ENCODE peak calls at places on chromosomes 3 and 15, in nine cellular contexts. One of them, this sample, is unnamed.
A peak's percentile ranks its signal among the peaks of the same experiment; 100 is the strongest.

GRCh38 chr3:119297169-119297568 is 3.0 kb downstream of the ARHGAP31 start:
- DNase-seq in right lobe of liver: no peak
- DNase-seq in ovary: peak; percentile 49
- DNase-seq in cardiac muscle cell: peak; percentile 68
- DNase-seq in endodermal cell: no peak
- DNase-seq in tibial nerve: no peak
- DNase-seq in psoas muscle: no peak
- DNase-seq in PC-9: no peak
- DNase-seq in fibroblast of lung: peak; percentile 80
- DNase-seq in this sample: no peak

GRCh38 chr15:28873585-28874139 is 12.1 kb upstream of the APBA2 start:
- DNase-seq in PC-9: no peak
- DNase-seq in tibial nerve: no peak
- DNase-seq in psoas muscle: no peak
- DNase-seq in ovary: no peak
- DNase-seq in cardiac muscle cell: no peak
- DNase-seq in endodermal cell: no peak
- DNase-seq in fibroblast of lung: no peak
- DNase-seq in right lobe of liver: no peak
- DNase-seq in this sample: no peak

GRCh38 chr3:128439226-128439625 is 27.5 kb downstream of the DNAJB8 start:
- DNase-seq in endodermal cell: no peak
- DNase-seq in PC-9: peak; percentile 39
- DNase-seq in tibial nerve: no peak
- DNase-seq in ovary: no peak
- DNase-seq in right lobe of liver: no peak
- DNase-seq in cardiac muscle cell: no peak
- DNase-seq in fibroblast of lung: no peak
- DNase-seq in psoas muscle: no peak
- DNase-seq in this sample: no peak

GRCh38 chr3:133949438-133949837 is 53.8 kb upstream of the RAB6B start:
- DNase-seq in PC-9: no peak
- DNase-seq in psoas muscle: no peak
- DNase-seq in ovary: no peak
- DNase-seq in fibroblast of lung: peak; percentile 36
- DNase-seq in right lobe of liver: no peak
- DNase-seq in tibial nerve: no peak
- DNase-seq in cardiac muscle cell: peak; percentile 87
- DNase-seq in endodermal cell: peak; percentile 80
- DNase-seq in this sample: no peak

GRCh38 chr3:82363131-82363530 is 601.7 kb upstream of the GBE1 start:
- DNase-seq in cardiac muscle cell: no peak
- DNase-seq in ovary: no peak
- DNase-seq in tibial nerve: no peak
- DNase-seq in fibroblast of lung: no peak
- DNase-seq in PC-9: no peak
- DNase-seq in right lobe of liver: no peak
- DNase-seq in endodermal cell: no peak
- DNase-seq in psoas muscle: no peak
- DNase-seq in this sample: no peak

GRCh38 chr15:85381850-85382751 is 1.7 kb downstream of the AKAP13 start:
- DNase-seq in endodermal cell: no peak
- DNase-seq in psoas muscle: no peak
- DNase-seq in PC-9: no peak
- DNase-seq in right lobe of liver: no peak
- DNase-seq in tibial nerve: no peak
- DNase-seq in fibroblast of lung: peak; percentile 44
- DNase-seq in ovary: no peak
- DNase-seq in cardiac muscle cell: no peak
- DNase-seq in this sample: no peak

GRCh38 chr15:52481915-52482314 is 46.8 kb downstream of the MYO5A start:
- DNase-seq in ovary: no peak
- DNase-seq in tibial nerve: no peak
- DNase-seq in right lobe of liver: no peak
- DNase-seq in PC-9: no peak
- DNase-seq in cardiac muscle cell: peak; percentile 74
- DNase-seq in fibroblast of lung: peak; percentile 94
- DNase-seq in endodermal cell: no peak
- DNase-seq in psoas muscle: no peak
- DNase-seq in this sample: no peak

GRCh38 chr3:114770874-114771273 is 376.2 kb downstream of the ZBTB20 start:
- DNase-seq in endodermal cell: no peak
- DNase-seq in right lobe of liver: no peak
- DNase-seq in cardiac muscle cell: peak; percentile 62
- DNase-seq in psoas muscle: no peak
- DNase-seq in fibroblast of lung: peak; percentile 17
- DNase-seq in PC-9: no peak
- DNase-seq in ovary: no peak
- DNase-seq in tibial nerve: no peak
- DNase-seq in this sample: no peak

GRCh38 chr15:35728176-35728938 is 182.4 kb upstream of the DPH6 start:
- DNase-seq in endodermal cell: no peak
- DNase-seq in cardiac muscle cell: no peak
- DNase-seq in fibroblast of lung: peak; percentile 40
- DNase-seq in PC-9: peak; percentile 63
- DNase-seq in ovary: no peak
- DNase-seq in right lobe of liver: no peak
- DNase-seq in tibial nerve: no peak
- DNase-seq in psoas muscle: no peak
- DNase-seq in this sample: no peak

GRCh38 chr15:73685561-73685960 is 1.4 kb downstream of the CD276 start:
- DNase-seq in ovary: no peak
- DNase-seq in fibroblast of lung: no peak
- DNase-seq in tibial nerve: no peak
- DNase-seq in psoas muscle: no peak
- DNase-seq in cardiac muscle cell: no peak
- DNase-seq in endodermal cell: no peak
- DNase-seq in PC-9: no peak
- DNase-seq in right lobe of liver: no peak
- DNase-seq in this sample: no peak

GRCh38 chr3:197997936-197998335 is 37.9 kb downstream of the LMLN start:
- DNase-seq in psoas muscle: no peak
- DNase-seq in PC-9: no peak
- DNase-seq in endodermal cell: no peak
- DNase-seq in tibial nerve: no peak
- DNase-seq in cardiac muscle cell: no peak
- DNase-seq in right lobe of liver: no peak
- DNase-seq in ovary: no peak
- DNase-seq in fibroblast of lung: no peak
- DNase-seq in this sample: no peak

GRCh38 chr15:57743424-57743823 is 36.9 kb downstream of the POLR2M start:
- DNase-seq in tibial nerve: no peak
- DNase-seq in PC-9: no peak
- DNase-seq in ovary: no peak
- DNase-seq in endodermal cell: peak; percentile 59
- DNase-seq in right lobe of liver: no peak
- DNase-seq in cardiac muscle cell: no peak
- DNase-seq in psoas muscle: no peak
- DNase-seq in fibroblast of lung: no peak
- DNase-seq in this sample: no peak

GRCh38 chr3:123651449-123652345 is 66.8 kb upstream of the HACD2 start:
- DNase-seq in fibroblast of lung: no peak
- DNase-seq in psoas muscle: no peak
- DNase-seq in endodermal cell: peak; percentile 60
- DNase-seq in cardiac muscle cell: peak; percentile 18
- DNase-seq in ovary: no peak
- DNase-seq in tibial nerve: no peak
- DNase-seq in right lobe of liver: no peak
- DNase-seq in PC-9: no peak
- DNase-seq in this sample: no peak

GRCh38 chr3:44173263-44173662 is 68.4 kb upstream of the TOPAZ1 start:
- DNase-seq in cardiac muscle cell: no peak
- DNase-seq in tibial nerve: no peak
- DNase-seq in ovary: no peak
- DNase-seq in right lobe of liver: no peak
- DNase-seq in PC-9: no peak
- DNase-seq in fibroblast of lung: no peak
- DNase-seq in endodermal cell: no peak
- DNase-seq in psoas muscle: no peak
- DNase-seq in this sample: no peak

GRCh38 chr3:44184319-44184953 is 57.2 kb upstream of the TOPAZ1 start:
- DNase-seq in PC-9: no peak
- DNase-seq in ovary: no peak
- DNase-seq in psoas muscle: no peak
- DNase-seq in cardiac muscle cell: no peak
- DNase-seq in fibroblast of lung: no peak
- DNase-seq in right lobe of liver: no peak
- DNase-seq in tibial nerve: no peak
- DNase-seq in endodermal cell: peak; percentile 52
- DNase-seq in this sample: no peak

GRCh38 chr3:44175070-44175469 is 66.6 kb upstream of the TOPAZ1 start:
- DNase-seq in PC-9: no peak
- DNase-seq in psoas muscle: no peak
- DNase-seq in endodermal cell: no peak
- DNase-seq in fibroblast of lung: no peak
- DNase-seq in right lobe of liver: no peak
- DNase-seq in tibial nerve: no peak
- DNase-seq in ovary: no peak
- DNase-seq in cardiac muscle cell: no peak
- DNase-seq in this sample: no peak

GRCh38 chr3:44179251-44179650 is 62.4 kb upstream of the TOPAZ1 start:
- DNase-seq in psoas muscle: no peak
- DNase-seq in fibroblast of lung: no peak
- DNase-seq in tibial nerve: no peak
- DNase-seq in endodermal cell: no peak
- DNase-seq in right lobe of liver: no peak
- DNase-seq in PC-9: no peak
- DNase-seq in ovary: no peak
- DNase-seq in cardiac muscle cell: no peak
- DNase-seq in this sample: no peak
- H3K27ac ChIP-seq in psoas muscle: no peak overlapping the region
- H3K27ac ChIP-seq in fibroblast of lung: no peak overlapping the region
- H3K27ac ChIP-seq in tibial nerve: no peak overlapping the region
- H3K27ac ChIP-seq in endodermal cell: no peak overlapping the region
- H3K27ac ChIP-seq in right lobe of liver: no peak overlapping the region
- H3K27ac ChIP-seq in PC-9: no peak overlapping the region
- H3K27ac ChIP-seq in ovary: no peak overlapping the region
- H3K27ac ChIP-seq in cardiac muscle cell: no peak overlapping the region
- H3K27ac ChIP-seq in this sample: no peak overlapping the region

GRCh38 chr15:78715439-78715838 is 74.4 kb upstream of the CHRNB4 start:
- DNase-seq in cardiac muscle cell: no peak
- DNase-seq in endodermal cell: no peak
- DNase-seq in right lobe of liver: no peak
- DNase-seq in tibial nerve: no peak
- DNase-seq in psoas muscle: no peak
- DNase-seq in ovary: no peak
- DNase-seq in PC-9: no peak
- DNase-seq in fibroblast of lung: peak; percentile 42
- DNase-seq in this sample: no peak

GRCh38 chr15:78712797-78713515 is 71.9 kb upstream of the CHRNB4 start:
- DNase-seq in fibroblast of lung: no peak
- DNase-seq in psoas muscle: no peak
- DNase-seq in PC-9: no peak
- DNase-seq in tibial nerve: no peak
- DNase-seq in cardiac muscle cell: no peak
- DNase-seq in endodermal cell: no peak
- DNase-seq in right lobe of liver: no peak
- DNase-seq in ovary: no peak
- DNase-seq in this sample: no peak

GRCh38 chr15:78715930-78716329 is 74.9 kb upstream of the CHRNB4 start:
- DNase-seq in right lobe of liver: no peak
- DNase-seq in tibial nerve: no peak
- DNase-seq in ovary: no peak
- DNase-seq in PC-9: no peak
- DNase-seq in cardiac muscle cell: peak; percentile 23
- DNase-seq in psoas muscle: no peak
- DNase-seq in endodermal cell: no peak
- DNase-seq in fibroblast of lung: peak; percentile 84
- DNase-seq in this sample: no peak

GRCh38 chr15:78716651-78717050 is 75.6 kb upstream of the CHRNB4 start:
- DNase-seq in tibial nerve: no peak
- DNase-seq in fibroblast of lung: peak; percentile 57
- DNase-seq in psoas muscle: no peak
- DNase-seq in ovary: no peak
- DNase-seq in right lobe of liver: no peak
- DNase-seq in cardiac muscle cell: no peak
- DNase-seq in endodermal cell: no peak
- DNase-seq in PC-9: no peak
- DNase-seq in this sample: no peak

DNA sequence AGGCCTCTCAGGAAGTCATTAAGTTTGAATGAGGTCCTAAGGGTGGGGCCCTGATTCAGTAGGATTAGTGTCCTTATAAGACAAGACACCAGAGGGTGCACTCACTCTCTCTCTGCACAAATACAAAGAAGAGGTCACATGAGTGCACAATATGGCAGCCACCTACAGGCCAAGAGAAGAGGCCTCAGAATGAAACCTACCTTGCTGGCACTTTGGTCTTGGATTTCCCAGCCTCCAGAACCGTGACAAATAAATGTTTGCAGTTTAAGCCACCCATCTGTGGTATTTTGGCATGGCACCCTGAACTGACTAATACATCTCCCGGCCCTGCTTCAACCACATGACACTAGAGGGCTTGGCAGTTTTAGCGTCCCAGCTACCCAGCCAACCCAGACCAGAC is 73.9 kb upstream of the CHRNB4 start:
- DNase-seq in ovary: no peak
- DNase-seq in PC-9: no peak
- DNase-seq in endodermal cell: no peak
- DNase-seq in psoas muscle: no peak
- DNase-seq in right lobe of liver: no peak
- DNase-seq in fibroblast of lung: peak; percentile 13
- DNase-seq in cardiac muscle cell: peak; percentile 12
- DNase-seq in tibial nerve: no peak
- DNase-seq in this sample: no peak
- TF ChIP-seq CTCF in ovary: no peak
- TF ChIP-seq CTCF in PC-9: no peak
- TF ChIP-seq CTCF in endodermal cell: no peak
- TF ChIP-seq CTCF in psoas muscle: no peak
- TF ChIP-seq CTCF in right lobe of liver: no peak
- TF ChIP-seq CTCF in fibroblast of lung: no peak
- TF ChIP-seq CTCF in cardiac muscle cell: peak; percentile 3
- TF ChIP-seq CTCF in tibial nerve: no peak
- TF ChIP-seq CTCF in this sample: no peak

DNA sequence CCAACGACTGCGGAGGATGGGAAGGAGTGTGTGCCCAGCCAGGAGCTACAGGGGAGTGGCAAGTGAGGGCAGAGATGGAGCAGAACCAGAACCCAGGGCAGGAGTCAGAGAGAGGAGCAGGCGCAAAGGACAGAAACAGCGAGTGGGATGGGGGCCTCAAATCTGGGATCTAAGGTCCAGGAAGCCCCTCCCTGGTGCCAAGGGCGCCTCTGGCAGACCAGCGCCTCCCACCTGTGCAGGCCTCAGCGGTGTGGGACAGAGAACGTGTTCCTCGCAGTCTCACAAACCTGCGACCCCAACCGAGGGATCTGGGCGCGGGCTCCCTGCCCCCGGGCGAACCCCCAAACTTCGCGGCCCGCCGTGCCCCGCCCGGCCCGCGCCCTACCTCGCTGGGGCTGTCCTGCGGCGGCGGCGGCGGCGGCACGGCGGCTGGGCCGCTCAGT is 292 bp downstream of the PCBP4 start:
- DNase-seq in psoas muscle: no peak
- DNase-seq in endodermal cell: no peak
- DNase-seq in ovary: no peak
- DNase-seq in cardiac muscle cell: no peak
- DNase-seq in fibroblast of lung: no peak
- DNase-seq in right lobe of liver: no peak
- DNase-seq in PC-9: no peak
- DNase-seq in tibial nerve: no peak
- DNase-seq in this sample: no peak
- H3K4me1 ChIP-seq in psoas muscle: peaks cover 57% of the 10 kb centered on the region
- H3K4me1 ChIP-seq in endodermal cell: peaks cover 30% of the 10 kb centered on the region
- H3K4me1 ChIP-seq in ovary: peaks cover 15% of the 10 kb centered on the region
- H3K4me1 ChIP-seq in cardiac muscle cell: peaks cover 19% of the 10 kb centered on the region
- H3K4me1 ChIP-seq in fibroblast of lung: peaks cover 8% of the 10 kb centered on the region
- H3K4me1 ChIP-seq in right lobe of liver: no peaks in the 10 kb centered on the region
- H3K4me1 ChIP-seq in PC-9: peaks cover 4% of the 10 kb centered on the region
- H3K4me1 ChIP-seq in tibial nerve: peaks cover 37% of the 10 kb centered on the region
- H3K4me1 ChIP-seq in this sample: peaks cover 8% of the 10 kb centered on the region

GRCh38 chr3:53261712-53262111 is 5.9 kb upstream of the TKT start:
- DNase-seq in ovary: no peak
- DNase-seq in endodermal cell: no peak
- DNase-seq in right lobe of liver: no peak
- DNase-seq in fibroblast of lung: no peak
- DNase-seq in cardiac muscle cell: no peak
- DNase-seq in psoas muscle: peak; percentile 19
- DNase-seq in PC-9: peak; percentile 55
- DNase-seq in tibial nerve: no peak
- DNase-seq in this sample: no peak
- H3K27ac ChIP-seq in ovary: no peak overlapping the region
- H3K27ac ChIP-seq in endodermal cell: no peak overlapping the region
- H3K27ac ChIP-seq in right lobe of liver: no peak overlapping the region
- H3K27ac ChIP-seq in fibroblast of lung: no peak overlapping the region
- H3K27ac ChIP-seq in cardiac muscle cell: peak overlapping the region; percentile 15
- H3K27ac ChIP-seq in psoas muscle: no peak overlapping the region
- H3K27ac ChIP-seq in PC-9: peak overlapping the region; percentile 12
- H3K27ac ChIP-seq in tibial nerve: no peak overlapping the region
- H3K27ac ChIP-seq in this sample: no peak overlapping the region

This sample was measured in ascending aorta.